ENCODE peak calls at places on chromosome 7, in six cellular contexts. Y is IMR-90, P is H9, Q is neuronal stem cell, D is H1, R is mesenchymal stem cell. U is an unnamed sample.

GRCh38 chr7:140694592-140694991 is 1.9 kb upstream of the NDUFB2 start:
- DNase-seq in Y (no peak), P (no peak), Q (no peak), D (peak), R (no peak), U (no peak)

GRCh38 chr7:121366852-121367431 is 29.2 kb downstream of the FAM3C start:
- DNase-seq in Y (peak), P (no peak), Q (peak), D (no peak), R (peak), U (peak)

GRCh38 chr7:139562972-139563565 is 39.6 kb downstream of the CLEC2L start:
- DNase-seq in Y (no peak), P (no peak), Q (no peak), D (no peak), R (no peak), U (no peak)

GRCh38 chr7:142391191-142391992 is 133.5 kb upstream of the PRSS58 start:
- DNase-seq in Y (peak), P (peak), Q (peak), D (peak), R (no peak), U (peak)

GRCh38 chr7:38123494-38123893 is 54.6 kb upstream of the STARD3NL start:
- DNase-seq in Y (no peak), P (no peak), Q (no peak), D (no peak), R (no peak), U (no peak)

GRCh38 chr7:21617916-21618390 is 75.1 kb downstream of the DNAH11 start:
- DNase-seq in Y (peak), P (no peak), Q (no peak), D (no peak), R (peak), U (peak)

GRCh38 chr7:69596723-69597277 is 1.5 kb upstream of the AUTS2 start:
- DNase-seq in Y (no peak), P (peak), Q (no peak), D (no peak), R (peak), U (no peak)

GRCh38 chr7:139358541-139359365 is 941 bp upstream of the LUC7L2 start:
- DNase-seq in Y (peak), P (no peak), Q (no peak), D (no peak), R (peak), U (peak)

GRCh38 chr7:2002561-2003450 is 229.9 kb downstream of the MAD1L1 start:
- DNase-seq in Y (no peak), P (peak), Q (no peak), D (no peak), R (no peak), U (no peak)
- H3K18ac ChIP-seq in Y (no peak), P (no peak), Q (peak), D (no peak), R (no peak), U (no peak)

GRCh38 chr7:75925717-75926435 is 10.9 kb downstream of the POR start:
- DNase-seq in Y (no peak), P (no peak), Q (no peak), D (no peak), R (no peak), U (no peak)
- H2BK15ac ChIP-seq in Y (no peak), P (no peak), Q (no peak), D (no peak), R (no peak), U (no peak)

DNA sequence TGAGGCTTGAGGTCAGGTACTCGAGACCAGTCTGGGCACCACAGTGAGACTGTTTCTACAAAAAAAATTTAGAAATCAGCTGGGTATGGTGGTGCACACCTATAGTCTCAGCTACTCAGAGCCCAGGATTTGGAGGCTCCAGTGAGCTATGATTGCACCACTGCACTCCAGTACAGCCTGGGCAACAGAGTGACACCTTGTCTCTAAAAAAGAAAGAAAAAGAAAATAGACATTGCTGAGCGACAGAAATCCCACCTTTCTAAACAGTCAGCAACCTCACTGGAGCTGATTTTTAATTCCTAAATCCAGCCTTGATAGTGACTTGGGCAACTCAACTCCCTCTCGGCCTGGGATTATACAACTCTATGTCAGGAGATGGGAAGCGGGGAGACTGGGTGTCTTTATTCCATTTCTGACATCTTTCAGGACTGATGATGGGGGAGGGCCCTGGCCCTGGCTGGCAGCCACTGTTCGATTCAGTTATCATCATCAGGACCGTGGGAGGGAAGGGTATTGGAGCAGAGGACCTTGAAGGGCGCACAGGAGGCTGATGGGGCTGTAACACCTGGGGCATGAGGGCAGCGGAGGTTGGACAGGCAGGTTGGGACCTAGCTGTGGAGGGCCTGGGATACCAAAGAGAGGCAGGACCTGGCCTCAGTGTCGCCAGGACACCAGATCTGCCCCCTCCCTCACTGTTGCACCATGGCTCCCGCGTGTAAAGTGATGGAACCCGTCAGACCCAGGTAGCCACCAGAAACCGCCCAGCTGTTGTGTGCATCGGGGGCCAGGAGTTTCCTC is 14.7 kb downstream of the HSPB1 start:
- DNase-seq in Y (no peak), P (no peak), Q (no peak), D (no peak), R (no peak), U (no peak)
- H3K18ac ChIP-seq in Y (peak), P (peak), Q (peak), D (peak), R (peak), U (peak)

GRCh38 chr7:25308898-25309521 is 80.7 kb upstream of the NPVF start:
- DNase-seq in Y (no peak), P (no peak), Q (no peak), D (no peak), R (no peak), U (no peak)

GRCh38 chr7:25311346-25311745 is 83.1 kb upstream of the NPVF start:
- DNase-seq in Y (peak), P (no peak), Q (no peak), D (no peak), R (no peak), U (peak)

GRCh38 chr7:25305831-25306230 is 77.5 kb upstream of the NPVF start:
- DNase-seq in Y (no peak), P (no peak), Q (no peak), D (no peak), R (peak), U (no peak)

GRCh38 chr7:25308246-25308645 is 80.0 kb upstream of the NPVF start:
- DNase-seq in Y (no peak), P (no peak), Q (no peak), D (no peak), R (no peak), U (no peak)

GRCh38 chr7:25307624-25308023 is 79.3 kb upstream of the NPVF start:
- DNase-seq in Y (no peak), P (no peak), Q (no peak), D (no peak), R (no peak), U (no peak)
- H2BK15ac ChIP-seq in Y (no peak), P (no peak), Q (no peak), D (no peak), R (no peak), U (no peak)

GRCh38 chr7:156845379-156846101 is 47.4 kb downstream of the LMBR1 start:
- DNase-seq in Y (peak), P (no peak), Q (no peak), D (no peak), R (no peak), U (peak)
- H3K18ac ChIP-seq in Y (no peak), P (no peak), Q (no peak), D (no peak), R (no peak), U (no peak)

GRCh38 chr7:34025579-34025978 is 120.2 kb downstream of the BMPER start:
- DNase-seq in Y (no peak), P (no peak), Q (no peak), D (no peak), R (no peak), U (peak)

GRCh38 chr7:34026481-34027225 is 121.3 kb downstream of the BMPER start:
- DNase-seq in Y (peak), P (no peak), Q (no peak), D (no peak), R (no peak), U (no peak)

GRCh38 chr7:34034728-34035127 is 129.4 kb downstream of the BMPER start:
- DNase-seq in Y (no peak), P (no peak), Q (no peak), D (no peak), R (no peak), U (no peak)

GRCh38 chr7:34036069-34036920 is 131.0 kb downstream of the BMPER start:
- DNase-seq in Y (peak), P (no peak), Q (no peak), D (no peak), R (peak), U (peak)

DNA sequence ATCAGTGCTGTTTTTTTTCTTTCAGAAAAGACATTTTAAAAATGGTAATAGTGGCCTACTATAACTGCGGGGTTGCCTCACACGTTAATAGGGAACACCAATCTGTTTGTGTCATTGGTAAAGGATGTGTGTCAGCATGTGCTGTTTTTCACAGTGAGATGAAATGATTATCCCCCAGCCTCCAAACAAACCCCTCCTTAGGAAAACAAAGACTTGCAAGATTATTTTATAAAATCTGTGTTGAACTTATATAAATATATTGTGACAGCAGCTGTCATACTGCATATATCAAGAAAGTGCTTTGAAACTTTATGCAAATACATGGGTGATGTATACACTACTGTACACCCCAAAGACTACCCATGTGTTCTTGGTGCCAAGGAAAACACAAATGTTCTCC is 125.8 kb downstream of the BMPER start:
- DNase-seq in Y (no peak), P (no peak), Q (no peak), D (no peak), R (no peak), U (no peak)
- H2BK15ac ChIP-seq in Y (no peak), P (no peak), Q (no peak), D (no peak), R (no peak), U (no peak)

DNA sequence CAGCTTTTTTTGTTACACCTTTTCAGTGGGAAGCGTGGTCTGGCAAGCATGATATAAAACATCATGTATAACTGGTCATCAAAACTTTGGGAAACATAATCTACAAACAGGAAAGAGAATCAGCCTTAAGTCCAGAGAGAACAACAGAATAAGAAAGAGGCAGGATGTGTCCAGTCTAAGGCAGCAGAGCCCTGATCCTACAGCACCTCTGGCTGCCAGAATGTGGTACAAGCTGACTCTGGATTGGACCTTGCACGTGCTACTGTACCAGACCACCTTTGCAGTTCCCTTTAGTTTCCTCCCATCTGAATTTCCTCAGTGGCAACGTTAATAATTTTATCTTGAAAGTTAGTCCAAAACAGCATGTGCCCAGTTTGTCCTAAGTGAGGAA is 824.6 kb upstream of the IGFBP3 start:
- DNase-seq in Y (peak), P (no peak), Q (no peak), D (no peak), R (no peak), U (no peak)
- H3K18ac ChIP-seq in Y (no peak), P (no peak), Q (no peak), D (no peak), R (no peak), U (no peak)

DNA sequence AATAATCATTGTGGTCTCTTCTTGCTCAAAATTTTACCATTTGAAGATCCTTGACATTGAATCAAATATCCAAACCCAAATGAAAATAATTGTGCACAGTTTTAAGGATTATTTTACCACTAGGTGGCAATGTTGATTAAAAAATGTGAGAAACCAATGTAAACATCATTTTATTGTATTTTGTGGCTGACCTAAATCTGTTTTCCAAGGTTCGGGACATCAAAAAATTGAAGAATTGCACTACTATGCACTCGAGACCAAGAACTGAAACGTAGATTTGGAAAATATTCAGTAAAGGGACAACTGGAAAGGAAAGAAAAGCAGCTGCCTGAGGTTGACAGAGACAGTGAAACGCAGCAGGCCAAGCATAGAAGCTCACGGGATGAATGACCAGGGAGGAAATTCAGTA is 259.3 kb downstream of the SNX13 start:
- DNase-seq in Y (peak), P (no peak), Q (no peak), D (no peak), R (peak), U (no peak)
- H2BK15ac ChIP-seq in Y (no peak), P (no peak), Q (no peak), D (no peak), R (no peak), U (no peak)